ENCODE peak calls at places on chromosomes 6 and 20, in eight cellular contexts. C is AG09309, Z is dorsolateral prefrontal cortex, V is fibroblast of the aortic adventitia, O is uterus, T is astrocyte, L is endothelial cell, A is astrocyte of the spinal cord. G is an unnamed sample.
A peak's percentile ranks its signal among the peaks of the same experiment; 100 is the strongest.

GRCh38 chr6:133242761-133243590 is 1.8 kb downstream of the EYA4 start:
- DNase-seq in C (no peak), O (no peak), Z (no peak), T (no peak), L (peak; percentile 24), A (peak; percentile 10), V (no peak), G (no peak)

GRCh38 chr6:46638650-46639049 is 14.0 kb downstream of the CYP39A1 start:
- DNase-seq in Z (no peak), O (no peak), V (no peak), C (no peak), T (no peak), L (no peak), A (no peak), G (no peak)

GRCh38 chr6:113219783-113220182 is 637.4 kb upstream of the MARCKS start:
- DNase-seq in A (no peak), C (no peak), V (no peak), L (no peak), O (no peak), Z (no peak), T (no peak), G (no peak)

GRCh38 chr20:50460115-50460607 is 50.0 kb upstream of the PTPN1 start:
- DNase-seq in O (no peak), T (no peak), V (no peak), C (no peak), A (no peak), Z (no peak), L (no peak), G (no peak)

GRCh38 chr6:168725821-168726220 is 284.8 kb downstream of the SMOC2 start:
- DNase-seq in L (no peak), O (no peak), V (no peak), A (no peak), Z (no peak), T (no peak), C (no peak), G (no peak)

GRCh38 chr6:37029249-37029959 is 23.9 kb downstream of the FGD2 start:
- DNase-seq in V (peak; percentile 88), T (peak; percentile 73), O (peak; percentile 74), Z (no peak), C (peak; percentile 40), L (peak; percentile 79), A (peak; percentile 79), G (peak; percentile 66)

GRCh38 chr6:140394141-140394540 is 1019.7 kb upstream of the CITED2 start:
- DNase-seq in Z (no peak), O (no peak), C (no peak), L (no peak), A (no peak), V (no peak), T (no peak), G (no peak)

GRCh38 chr6:111585969-111586315 is 19.7 kb downstream of the TRAF3IP2 start:
- DNase-seq in T (no peak), C (no peak), O (no peak), L (no peak), V (no peak), Z (no peak), A (no peak), G (no peak)

GRCh38 chr6:145815351-145815772 is 767 bp upstream of the FBXO30 start:
- DNase-seq in T (peak; percentile 15), Z (no peak), V (no peak), A (peak; percentile 36), L (no peak), O (peak; percentile 26), C (no peak), G (peak; percentile 18)

GRCh38 chr6:75489025-75489424 is 4.6 kb downstream of the FILIP1 start:
- DNase-seq in O (no peak), Z (no peak), T (no peak), C (no peak), A (peak; percentile 14), V (peak; percentile 33), L (no peak), G (no peak)

GRCh38 chr6:119145111-119145510 is 66.6 kb upstream of the FAM184A start:
- DNase-seq in Z (no peak), A (no peak), O (no peak), V (no peak), L (peak; percentile 15), T (no peak), C (no peak), G (no peak)

GRCh38 chr6:163177892-163178420 is 236.6 kb upstream of the QKI start:
- DNase-seq in Z (no peak), V (no peak), O (no peak), T (no peak), C (no peak), A (no peak), L (no peak), G (no peak)

GRCh38 chr20:9287826-9288225 is 218.9 kb downstream of the PLCB4 start:
- DNase-seq in C (no peak), T (no peak), Z (no peak), V (no peak), L (no peak), A (no peak), O (no peak), G (no peak)

GRCh38 chr6:147689398-147689797 is 180.9 kb downstream of the SAMD5 start:
- DNase-seq in T (no peak), O (no peak), Z (no peak), A (no peak), L (no peak), C (no peak), V (no peak), G (no peak)

GRCh38 chr6:47203266-47203967 is 106.3 kb downstream of the TNFRSF21 start:
- DNase-seq in A (no peak), L (no peak), Z (no peak), V (no peak), O (no peak), C (no peak), T (no peak), G (no peak)

GRCh38 chr6:93210908-93211307 is 208.5 kb downstream of the EPHA7 start:
- DNase-seq in Z (no peak), O (no peak), T (no peak), L (no peak), C (no peak), A (no peak), V (no peak), G (no peak)

DNA sequence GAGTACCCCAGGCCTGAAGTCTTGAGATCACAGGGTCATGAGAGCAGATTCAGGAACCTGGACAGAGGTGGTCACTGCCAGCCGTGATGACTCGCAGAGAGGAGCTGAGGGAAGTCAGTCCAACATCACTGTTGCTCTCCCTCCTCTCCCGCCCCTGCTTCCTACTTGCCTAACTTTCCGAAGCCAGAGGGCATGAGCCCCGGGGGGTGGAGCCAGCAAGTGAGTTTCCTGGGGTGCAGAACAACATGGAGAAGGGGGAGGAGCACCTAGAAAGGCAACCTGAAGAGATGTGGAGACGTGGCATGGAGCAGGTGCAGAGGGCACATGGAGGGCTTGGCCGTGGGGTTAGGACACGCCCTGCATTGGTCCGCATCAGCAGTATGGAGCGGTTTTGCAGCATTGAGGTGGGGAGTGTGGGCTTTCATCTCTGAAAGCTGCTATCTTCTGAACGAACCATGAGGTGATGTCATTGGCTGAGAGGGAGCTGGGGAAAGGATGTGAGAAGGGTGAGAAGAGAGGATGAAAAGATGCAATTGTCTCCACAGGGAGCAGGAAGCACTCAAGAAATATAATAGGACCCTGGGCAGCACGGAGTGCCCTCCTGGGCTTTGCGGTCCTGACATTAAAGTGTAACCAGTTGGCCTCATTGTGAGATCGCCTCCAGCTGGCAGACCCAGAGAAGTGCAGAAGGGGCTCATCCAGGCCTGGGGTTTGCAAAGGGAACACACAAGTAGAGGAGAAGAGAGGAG is 25.0 kb downstream of the GDAP1L1 start:
- DNase-seq in V (no peak), A (no peak), O (no peak), Z (no peak), L (peak; percentile 19), C (no peak), T (no peak), G (no peak)
- TF ChIP-seq CTCF in V (no peak), A (peak; percentile 23), O (no peak), Z (no peak), L (peak; percentile 50), C (no peak), T (no peak), G (peak; percentile 13)

DNA sequence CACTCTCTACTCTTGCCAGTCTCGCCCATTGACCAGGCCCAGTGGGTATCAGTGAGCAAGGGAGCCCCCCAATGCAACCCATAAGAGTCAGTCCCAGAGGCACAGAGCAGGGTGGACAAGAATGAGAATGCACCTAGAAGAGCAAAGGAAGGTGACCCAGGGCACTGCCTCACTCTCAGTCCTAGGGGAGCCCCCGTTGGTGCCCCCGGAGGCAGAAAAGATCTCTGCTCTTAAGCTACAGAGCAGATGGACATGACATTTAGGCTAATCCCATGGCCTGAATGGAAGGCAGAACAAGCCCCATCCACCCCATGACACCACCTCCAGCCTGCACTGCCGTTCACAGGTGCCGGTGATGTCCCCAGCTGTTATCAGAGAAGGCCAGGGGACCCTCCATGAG is 50.7 kb upstream of the PLEKHG1 start:
- DNase-seq in T (no peak), Z (no peak), O (no peak), A (no peak), V (no peak), L (no peak), C (no peak), G (no peak)
- TF ChIP-seq CTCF in T (no peak), Z (no peak), O (no peak), A (no peak), V (no peak), L (no peak), C (no peak), G (no peak)

DNA sequence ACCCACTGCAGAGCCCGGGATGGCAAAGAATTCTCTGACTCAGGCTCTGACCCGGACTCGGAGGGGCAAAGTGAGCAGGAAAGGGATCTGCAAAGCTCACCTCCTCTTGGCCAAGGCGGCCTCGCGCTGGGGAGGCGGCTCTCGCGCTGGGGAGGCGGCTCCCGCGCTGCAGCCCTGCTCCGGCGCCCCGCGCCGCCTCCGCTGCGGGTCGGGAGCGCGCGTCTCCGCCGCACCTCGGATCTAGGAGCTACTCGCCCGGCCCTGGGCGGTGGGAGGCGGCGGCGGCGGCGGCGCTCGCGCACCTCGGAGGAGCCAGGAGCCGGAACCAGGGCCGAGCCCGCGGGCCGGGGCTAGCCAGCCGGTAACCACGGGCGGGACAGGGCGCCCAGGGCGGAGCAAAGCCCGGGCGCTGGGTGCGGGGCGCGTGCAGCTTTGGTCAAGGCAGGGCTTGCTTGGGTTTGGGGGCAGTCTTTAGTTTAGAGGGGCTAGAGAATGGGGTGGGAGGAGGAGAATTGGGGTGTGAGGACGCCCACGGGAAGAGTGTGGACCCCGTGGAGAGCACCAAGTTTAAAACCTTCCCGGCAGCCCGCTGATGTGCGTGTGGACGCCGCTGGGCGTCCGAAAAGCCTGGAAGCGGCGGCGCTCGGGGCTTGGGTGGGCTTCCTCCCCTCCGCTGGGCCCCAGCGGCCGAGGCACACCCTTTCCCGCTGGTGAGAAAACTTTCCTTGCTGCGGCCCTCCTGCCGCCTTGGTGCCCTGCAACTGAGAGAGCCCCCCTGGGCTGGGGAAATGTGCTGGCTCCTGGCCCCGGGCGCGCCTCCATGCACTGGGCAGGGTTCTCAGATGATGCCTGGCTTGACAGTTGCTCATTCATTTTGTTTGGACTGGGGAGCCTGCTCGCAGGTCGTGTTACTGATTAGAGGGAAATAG is at the start of gene MRAP2:
- DNase-seq in T (peak; percentile 12), L (peak; percentile 51), O (no peak), A (peak; percentile 6), Z (no peak), V (no peak), C (no peak), G (no peak)
- TF ChIP-seq CTCF in T (no peak), L (no peak), O (no peak), A (no peak), Z (no peak), V (no peak), C (no peak), G (no peak)

DNA sequence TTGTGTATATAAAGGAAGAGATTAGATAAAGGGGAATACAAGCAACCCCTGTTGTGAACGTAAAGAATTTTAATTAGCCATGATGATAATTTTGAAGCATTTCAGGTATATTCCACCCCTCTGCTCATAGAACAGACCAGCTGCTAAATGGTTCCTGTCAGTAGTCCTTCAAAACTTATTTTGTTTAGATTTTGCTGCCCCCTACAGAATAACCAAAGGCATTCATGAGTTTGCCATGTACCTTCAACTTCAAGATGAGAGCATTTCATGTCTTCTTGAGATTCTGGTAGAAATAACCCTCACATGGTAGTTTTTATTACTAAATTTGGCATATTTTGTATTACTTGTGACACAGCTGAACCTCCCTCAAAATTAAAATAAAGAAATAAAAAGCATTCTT is 1586.7 kb downstream of the HACE1 start:
- DNase-seq in A (no peak), O (no peak), C (no peak), Z (no peak), T (no peak), V (no peak), L (no peak), G (no peak)
- TF ChIP-seq CTCF in A (peak; percentile 15), O (no peak), C (no peak), Z (peak; percentile 44), T (peak; percentile 27), V (no peak), L (peak; percentile 53), G (peak; percentile 51)

G was measured in D721Med.